ENCODE peak calls at places on chromosome 9, in nine cellular contexts. One of them, this sample, is unnamed. For H3K4me1, the result is how much of the 10 kb centered on the place peaks cover.

GRCh38 chr9:5920860-5921328 is 30.2 kb downstream of the MLANA start:
- DNase-seq in lower lobe of right lung: no peak
- DNase-seq in kidney: no peak
- DNase-seq in stomach: no peak
- DNase-seq in A549: no peak
- DNase-seq in IMR-90: peak
- DNase-seq in neural progenitor cell: no peak
- DNase-seq in upper lobe of right lung: no peak
- DNase-seq in hepatocyte: no peak
- DNase-seq in this sample: no peak

GRCh38 chr9:79028101-79028500 is 543.7 kb upstream of the TLE4 start:
- DNase-seq in IMR-90: peak
- DNase-seq in upper lobe of right lung: no peak
- DNase-seq in kidney: no peak
- DNase-seq in neural progenitor cell: no peak
- DNase-seq in A549: no peak
- DNase-seq in stomach: no peak
- DNase-seq in lower lobe of right lung: no peak
- DNase-seq in hepatocyte: no peak
- DNase-seq in this sample: no peak

GRCh38 chr9:5562806-5563416 is 52.6 kb downstream of the PDCD1LG2 start:
- DNase-seq in IMR-90: no peak
- DNase-seq in A549: no peak
- DNase-seq in stomach: no peak
- DNase-seq in kidney: no peak
- DNase-seq in neural progenitor cell: no peak
- DNase-seq in hepatocyte: no peak
- DNase-seq in lower lobe of right lung: no peak
- DNase-seq in upper lobe of right lung: no peak
- DNase-seq in this sample: no peak

GRCh38 chr9:128374221-128374675 is 3.1 kb downstream of the URM1 start:
- DNase-seq in stomach: no peak
- DNase-seq in A549: no peak
- DNase-seq in kidney: no peak
- DNase-seq in upper lobe of right lung: no peak
- DNase-seq in neural progenitor cell: no peak
- DNase-seq in IMR-90: no peak
- DNase-seq in hepatocyte: no peak
- DNase-seq in lower lobe of right lung: no peak
- DNase-seq in this sample: no peak

GRCh38 chr9:3526903-3527652 is 1.3 kb upstream of the RFX3 start:
- DNase-seq in stomach: no peak
- DNase-seq in hepatocyte: peak
- DNase-seq in neural progenitor cell: peak
- DNase-seq in IMR-90: peak
- DNase-seq in kidney: no peak
- DNase-seq in lower lobe of right lung: no peak
- DNase-seq in A549: peak
- DNase-seq in upper lobe of right lung: peak
- DNase-seq in this sample: no peak

GRCh38 chr9:134864821-134865190 is 15.8 kb upstream of the FCN2 start:
- DNase-seq in stomach: no peak
- DNase-seq in IMR-90: no peak
- DNase-seq in neural progenitor cell: no peak
- DNase-seq in lower lobe of right lung: peak
- DNase-seq in A549: no peak
- DNase-seq in hepatocyte: no peak
- DNase-seq in upper lobe of right lung: no peak
- DNase-seq in kidney: peak
- DNase-seq in this sample: no peak

GRCh38 chr9:78029601-78030552 is 1.7 kb downstream of the GNAQ start:
- DNase-seq in upper lobe of right lung: no peak
- DNase-seq in A549: peak
- DNase-seq in neural progenitor cell: peak
- DNase-seq in lower lobe of right lung: peak
- DNase-seq in stomach: no peak
- DNase-seq in IMR-90: peak
- DNase-seq in kidney: no peak
- DNase-seq in hepatocyte: peak
- DNase-seq in this sample: no peak

GRCh38 chr9:94030318-94031179 is 53.7 kb upstream of the PTPDC1 start:
- DNase-seq in lower lobe of right lung: peak
- DNase-seq in A549: peak
- DNase-seq in kidney: peak
- DNase-seq in stomach: peak
- DNase-seq in IMR-90: peak
- DNase-seq in neural progenitor cell: peak
- DNase-seq in upper lobe of right lung: peak
- DNase-seq in hepatocyte: peak
- DNase-seq in this sample: peak

GRCh38 chr9:112884086-112884485 is 6.6 kb downstream of the SLC46A2 start:
- DNase-seq in kidney: no peak
- DNase-seq in A549: no peak
- DNase-seq in IMR-90: peak
- DNase-seq in lower lobe of right lung: no peak
- DNase-seq in neural progenitor cell: no peak
- DNase-seq in stomach: no peak
- DNase-seq in upper lobe of right lung: no peak
- DNase-seq in hepatocyte: peak
- DNase-seq in this sample: no peak

GRCh38 chr9:105063665-105064247 is 135.8 kb upstream of the ABCA1 start:
- DNase-seq in hepatocyte: peak
- DNase-seq in neural progenitor cell: no peak
- DNase-seq in A549: no peak
- DNase-seq in IMR-90: peak
- DNase-seq in lower lobe of right lung: no peak
- DNase-seq in stomach: no peak
- DNase-seq in upper lobe of right lung: no peak
- DNase-seq in kidney: no peak
- DNase-seq in this sample: no peak

GRCh38 chr9:105066265-105066865 is 138.4 kb upstream of the ABCA1 start:
- DNase-seq in hepatocyte: no peak
- DNase-seq in neural progenitor cell: no peak
- DNase-seq in IMR-90: no peak
- DNase-seq in lower lobe of right lung: no peak
- DNase-seq in upper lobe of right lung: no peak
- DNase-seq in kidney: no peak
- DNase-seq in stomach: no peak
- DNase-seq in A549: no peak
- DNase-seq in this sample: no peak

GRCh38 chr9:105062222-105062850 is 134.4 kb upstream of the ABCA1 start:
- DNase-seq in neural progenitor cell: no peak
- DNase-seq in lower lobe of right lung: no peak
- DNase-seq in kidney: no peak
- DNase-seq in A549: no peak
- DNase-seq in upper lobe of right lung: no peak
- DNase-seq in IMR-90: no peak
- DNase-seq in stomach: no peak
- DNase-seq in hepatocyte: no peak
- DNase-seq in this sample: no peak

GRCh38 chr9:105065119-105066088 is 137.4 kb upstream of the ABCA1 start:
- DNase-seq in neural progenitor cell: no peak
- DNase-seq in IMR-90: no peak
- DNase-seq in stomach: peak
- DNase-seq in A549: no peak
- DNase-seq in kidney: no peak
- DNase-seq in lower lobe of right lung: no peak
- DNase-seq in hepatocyte: peak
- DNase-seq in upper lobe of right lung: no peak
- DNase-seq in this sample: peak

GRCh38 chr9:105064248-105065118 is 136.5 kb upstream of the ABCA1 start:
- DNase-seq in A549: peak
- DNase-seq in IMR-90: peak
- DNase-seq in kidney: peak
- DNase-seq in upper lobe of right lung: peak
- DNase-seq in hepatocyte: peak
- DNase-seq in lower lobe of right lung: peak
- DNase-seq in neural progenitor cell: peak
- DNase-seq in stomach: peak
- DNase-seq in this sample: peak
- TF ChIP-seq CTCF in A549: no peak
- TF ChIP-seq CTCF in IMR-90: no peak
- TF ChIP-seq CTCF in kidney: no peak
- TF ChIP-seq CTCF in upper lobe of right lung: no peak
- TF ChIP-seq CTCF in hepatocyte: no peak
- TF ChIP-seq CTCF in lower lobe of right lung: no peak
- TF ChIP-seq CTCF in neural progenitor cell: no peak
- TF ChIP-seq CTCF in stomach: no peak
- TF ChIP-seq CTCF in this sample: no peak

DNA sequence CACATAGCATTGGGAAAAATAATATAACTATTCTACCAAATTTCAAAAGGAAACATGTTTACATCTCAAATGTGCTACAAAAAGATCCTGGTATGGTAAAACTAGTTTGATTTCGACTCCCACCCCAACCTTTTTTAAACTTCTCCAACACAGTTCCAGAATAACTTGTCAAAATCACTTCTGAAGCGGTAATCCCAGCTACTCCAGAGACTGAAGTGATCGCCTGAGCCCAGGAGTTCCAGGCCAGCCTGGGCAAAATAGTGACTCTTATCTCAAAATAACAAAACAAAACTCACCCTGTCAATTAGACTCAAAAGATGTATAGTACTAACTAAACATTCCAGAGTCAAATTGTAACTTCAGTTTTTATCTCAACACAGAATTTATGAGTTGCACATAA is 71.3 kb upstream of the RNF38 start:
- DNase-seq in upper lobe of right lung: no peak
- DNase-seq in hepatocyte: no peak
- DNase-seq in IMR-90: no peak
- DNase-seq in lower lobe of right lung: no peak
- DNase-seq in stomach: no peak
- DNase-seq in neural progenitor cell: no peak
- DNase-seq in kidney: no peak
- DNase-seq in A549: no peak
- DNase-seq in this sample: no peak
- H3K4me3 ChIP-seq in upper lobe of right lung: peak
- H3K4me3 ChIP-seq in hepatocyte: no peak
- H3K4me3 ChIP-seq in IMR-90: no peak
- H3K4me3 ChIP-seq in lower lobe of right lung: peak
- H3K4me3 ChIP-seq in stomach: no peak
- H3K4me3 ChIP-seq in neural progenitor cell: no peak
- H3K4me3 ChIP-seq in kidney: peak
- H3K4me3 ChIP-seq in A549: no peak
- H3K4me3 ChIP-seq in this sample: no peak

GRCh38 chr9:123678878-123679329 is 251.0 kb downstream of the DENND1A start:
- DNase-seq in upper lobe of right lung: no peak
- DNase-seq in A549: no peak
- DNase-seq in IMR-90: peak
- DNase-seq in lower lobe of right lung: no peak
- DNase-seq in hepatocyte: no peak
- DNase-seq in neural progenitor cell: no peak
- DNase-seq in kidney: no peak
- DNase-seq in stomach: no peak
- DNase-seq in this sample: no peak

GRCh38 chr9:123680382-123680781 is 249.5 kb downstream of the DENND1A start:
- DNase-seq in neural progenitor cell: no peak
- DNase-seq in lower lobe of right lung: no peak
- DNase-seq in hepatocyte: no peak
- DNase-seq in IMR-90: no peak
- DNase-seq in stomach: no peak
- DNase-seq in kidney: no peak
- DNase-seq in upper lobe of right lung: no peak
- DNase-seq in A549: no peak
- DNase-seq in this sample: no peak

GRCh38 chr9:123678038-123678877 is 251.7 kb downstream of the DENND1A start:
- DNase-seq in hepatocyte: peak
- DNase-seq in IMR-90: peak
- DNase-seq in kidney: no peak
- DNase-seq in neural progenitor cell: no peak
- DNase-seq in lower lobe of right lung: no peak
- DNase-seq in stomach: peak
- DNase-seq in upper lobe of right lung: no peak
- DNase-seq in A549: no peak
- DNase-seq in this sample: peak

GRCh38 chr9:123682746-123683145 is 247.2 kb downstream of the DENND1A start:
- DNase-seq in hepatocyte: no peak
- DNase-seq in IMR-90: no peak
- DNase-seq in stomach: no peak
- DNase-seq in kidney: no peak
- DNase-seq in neural progenitor cell: no peak
- DNase-seq in upper lobe of right lung: no peak
- DNase-seq in lower lobe of right lung: no peak
- DNase-seq in A549: no peak
- DNase-seq in this sample: no peak

DNA sequence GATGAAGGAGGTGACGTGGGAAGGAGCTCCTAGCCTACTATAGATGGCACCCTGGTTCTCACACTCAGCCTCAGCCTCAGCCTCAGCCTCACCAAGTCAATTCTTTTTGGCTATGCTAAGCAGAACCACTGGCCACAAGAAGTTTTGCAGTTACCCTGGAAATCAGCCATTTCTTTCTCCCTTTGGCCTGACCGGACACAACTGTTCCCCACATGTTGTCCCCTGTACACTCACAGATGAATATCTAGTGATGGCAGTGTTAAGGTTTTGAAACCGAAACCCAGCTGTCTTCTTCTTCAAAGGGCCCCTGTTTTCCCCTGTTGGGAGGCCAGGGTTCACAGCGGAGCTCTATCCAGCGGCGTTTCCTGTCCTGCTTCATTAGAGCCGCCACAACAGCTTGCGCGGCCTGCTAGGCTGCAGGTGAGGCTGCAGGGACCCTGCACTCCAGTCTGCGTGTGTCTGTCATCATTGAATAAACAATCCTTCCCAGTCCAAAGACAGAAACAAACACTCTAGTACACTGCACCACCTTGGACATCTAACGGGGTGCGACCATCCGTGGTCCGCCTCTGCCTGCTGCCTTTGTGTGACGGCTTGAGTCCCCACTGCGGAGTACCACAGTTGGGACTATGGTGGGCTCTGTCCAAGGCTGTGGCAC is 250.5 kb downstream of the DENND1A start:
- DNase-seq in stomach: no peak
- DNase-seq in upper lobe of right lung: no peak
- DNase-seq in neural progenitor cell: no peak
- DNase-seq in hepatocyte: no peak
- DNase-seq in lower lobe of right lung: no peak
- DNase-seq in kidney: no peak
- DNase-seq in A549: no peak
- DNase-seq in IMR-90: peak
- DNase-seq in this sample: peak
- H3K4me1 ChIP-seq in stomach: under half
- H3K4me1 ChIP-seq in upper lobe of right lung: under half
- H3K4me1 ChIP-seq in neural progenitor cell: under half
- H3K4me1 ChIP-seq in hepatocyte: under half
- H3K4me1 ChIP-seq in lower lobe of right lung: under half
- H3K4me1 ChIP-seq in kidney: under half
- H3K4me1 ChIP-seq in A549: under half
- H3K4me1 ChIP-seq in IMR-90: under half
- H3K4me1 ChIP-seq in this sample: under half

DNA sequence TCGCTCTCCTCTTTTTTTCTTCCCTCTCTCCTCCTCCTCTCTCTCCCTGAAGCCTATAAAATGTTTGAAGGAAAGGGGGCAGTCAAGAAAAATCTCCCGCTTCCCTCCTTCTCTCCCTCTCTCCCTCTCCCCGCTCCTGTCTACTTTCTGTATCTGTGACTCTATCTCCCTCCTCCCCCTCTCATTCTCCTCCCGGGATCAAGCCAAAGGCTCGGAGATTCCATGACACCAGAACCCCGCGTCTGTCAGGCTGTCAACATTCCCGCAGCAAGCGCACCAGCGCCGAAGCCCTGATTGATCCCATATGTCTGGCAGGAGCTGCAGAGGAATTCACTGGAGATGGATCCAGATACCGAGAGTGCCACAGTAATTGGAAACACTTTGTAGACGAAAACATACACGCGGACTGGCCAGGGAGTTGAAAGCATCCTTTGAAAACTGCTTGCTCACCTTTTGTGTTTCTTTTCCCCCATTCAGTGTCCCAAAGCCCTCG is 268 bp upstream of the SVEP1 start:
- DNase-seq in IMR-90: peak
- DNase-seq in lower lobe of right lung: no peak
- DNase-seq in upper lobe of right lung: no peak
- DNase-seq in A549: peak
- DNase-seq in kidney: no peak
- DNase-seq in stomach: no peak
- DNase-seq in hepatocyte: peak
- DNase-seq in neural progenitor cell: peak
- DNase-seq in this sample: no peak
- TF ChIP-seq CTCF in IMR-90: no peak
- TF ChIP-seq CTCF in lower lobe of right lung: no peak
- TF ChIP-seq CTCF in upper lobe of right lung: no peak
- TF ChIP-seq CTCF in A549: no peak
- TF ChIP-seq CTCF in kidney: no peak
- TF ChIP-seq CTCF in stomach: no peak
- TF ChIP-seq CTCF in hepatocyte: no peak
- TF ChIP-seq CTCF in neural progenitor cell: no peak
- TF ChIP-seq CTCF in this sample: no peak